ENCODE peak calls at places on chromosomes 5 and 9, in ten cellular contexts. S is EH; F is A549; G is NCI-H526 treated with DMSO at 0.1 percent for 48 hours; T is stimulated activated CD8-positive, alpha-beta memory T cell treated with anti-CD3 and anti-CD28 coated beads, Interleukin-15, amount 100 ng/mL, for 1 hour; R is T-helper 2 cell; P is ELR; U is fibroblast of lung; Y is AG09319; X is K562. O is an unnamed sample.

GRCh38 chr5:36945687-36946086 is 69.1 kb downstream of the NIPBL start:
- DNase-seq in S (no peak), F (no peak), G (no peak), T (no peak), R (no peak), P (no peak), U (no peak), Y (no peak), X (no peak), O (no peak)

GRCh38 chr5:14035859-14036440 is 91.5 kb upstream of the DNAH5 start:
- DNase-seq in S (peak; percentile 100), F (peak; percentile 95), G (no peak), T (no peak), R (no peak), P (peak; percentile 100), U (peak; percentile 95), Y (peak; percentile 88), X (no peak), O (peak; percentile 99)

GRCh38 chr9:131545003-131545785 is at the start of gene PRRT1B:
- DNase-seq in S (no peak), F (peak; percentile 94), G (peak; percentile 27), T (no peak), R (no peak), P (no peak), U (no peak), Y (no peak), X (no peak), O (peak; percentile 13)

GRCh38 chr5:125372694-125373621 is 626.5 kb upstream of the ZNF608 start:
- DNase-seq in S (peak; percentile 43), F (no peak), G (no peak), T (no peak), R (no peak), P (peak; percentile 57), U (peak; percentile 55), Y (no peak), X (no peak), O (peak; percentile 81)

GRCh38 chr9:11144750-11145149 is 531.9 kb upstream of the PTPRD start:
- DNase-seq in S (no peak), F (no peak), G (no peak), T (no peak), R (no peak), P (no peak), U (no peak), Y (no peak), X (no peak), O (no peak)

GRCh38 chr5:32713396-32714381 is 2.6 kb downstream of the NPR3 start:
- DNase-seq in S (peak; percentile 57), F (no peak), G (no peak), T (no peak), R (no peak), P (peak; percentile 56), U (peak; percentile 53), Y (no peak), X (no peak), O (peak; percentile 82)

GRCh38 chr5:17022296-17022695 is 86.2 kb upstream of the MYO10 start:
- DNase-seq in S (peak; percentile 41), F (no peak), G (no peak), T (no peak), R (no peak), P (peak; percentile 43), U (no peak), Y (no peak), X (no peak), O (peak; percentile 17)

GRCh38 chr9:85041737-85042136 is 372.2 kb downstream of the NTRK2 start:
- DNase-seq in S (no peak), F (no peak), G (no peak), T (no peak), R (no peak), P (no peak), U (no peak), Y (no peak), X (no peak), O (no peak)

GRCh38 chr5:180119031-180119885 is 47.7 kb upstream of the RNF130 start:
- DNase-seq in S (no peak), F (no peak), G (no peak), T (no peak), R (no peak), P (no peak), U (no peak), Y (no peak), X (no peak), O (no peak)

GRCh38 chr9:131349522-131349880 is 44.4 kb upstream of the PRRC2B start:
- DNase-seq in S (no peak), F (no peak), G (no peak), T (no peak), R (no peak), P (no peak), U (no peak), Y (no peak), X (no peak), O (no peak)

GRCh38 chr5:2280318-2280717 is 397.6 kb upstream of the IRX4 start:
- DNase-seq in S (no peak), F (no peak), G (no peak), T (no peak), R (no peak), P (no peak), U (no peak), Y (no peak), X (no peak), O (no peak)

GRCh38 chr9:137545123-137545522 is 5.1 kb downstream of the PNPLA7 start:
- DNase-seq in S (no peak), F (no peak), G (no peak), T (no peak), R (no peak), P (no peak), U (peak; percentile 32), Y (no peak), X (no peak), O (peak; percentile 98)

GRCh38 chr9:95552814-95553546 is 36.2 kb upstream of the PTCH1 start:
- DNase-seq in S (no peak), F (no peak), G (no peak), T (no peak), R (no peak), P (no peak), U (no peak), Y (no peak), X (peak; percentile 44), O (no peak)

GRCh38 chr9:127683723-127684122 is 23.1 kb upstream of the CFAP157 start:
- DNase-seq in S (peak; percentile 87), F (no peak), G (no peak), T (no peak), R (no peak), P (peak; percentile 83), U (peak; percentile 34), Y (no peak), X (no peak), O (peak; percentile 85)

GRCh38 chr5:139847790-139848507 is 52.3 kb downstream of the PSD2 start:
- DNase-seq in S (no peak), F (peak; percentile 60), G (no peak), T (peak; percentile 49), R (peak; percentile 62), P (no peak), U (no peak), Y (no peak), X (peak; percentile 73), O (peak; percentile 68)

GRCh38 chr5:60820593-60821487 is 23.2 kb downstream of the ELOVL7 start:
- DNase-seq in S (no peak), F (no peak), G (no peak), T (no peak), R (no peak), P (no peak), U (no peak), Y (no peak), X (peak; percentile 17), O (no peak)

GRCh38 chr9:133135193-133135745 is 14.2 kb upstream of the RALGDS start:
- DNase-seq in S (peak; percentile 87), F (peak; percentile 86), G (no peak), T (no peak), R (peak; percentile 42), P (peak; percentile 96), U (peak; percentile 69), Y (no peak), X (no peak), O (peak; percentile 98)

GRCh38 chr5:123367739-123368138 is 55.5 kb downstream of the CEP120 start:
- DNase-seq in S (peak; percentile 16), F (no peak), G (peak; percentile 1), T (no peak), R (no peak), P (peak; percentile 27), U (peak; percentile 59), Y (no peak), X (no peak), O (peak; percentile 44)

GRCh38 chr5:137440800-137441199 is 58.3 kb downstream of the SPOCK1 start:
- DNase-seq in S (no peak), F (no peak), G (no peak), T (no peak), R (no peak), P (no peak), U (no peak), Y (no peak), X (no peak), O (no peak)

GRCh38 chr5:112445626-112446350 is 26.7 kb upstream of the EPB41L4A start:
- DNase-seq in S (no peak), F (no peak), G (no peak), T (no peak), R (no peak), P (no peak), U (no peak), Y (no peak), X (no peak), O (no peak)

GRCh38 chr5:169933624-169934023 is 46.7 kb downstream of the INSYN2B start:
- DNase-seq in S (peak; percentile 44), F (no peak), G (no peak), T (no peak), R (no peak), P (no peak), U (peak; percentile 41), Y (no peak), X (no peak), O (no peak)

GRCh38 chr9:136225748-136226679 is 19.6 kb downstream of the QSOX2 start:
- DNase-seq in S (peak; percentile 43), F (peak; percentile 72), G (peak; percentile 17), T (peak; percentile 44), R (peak; percentile 55), P (peak; percentile 69), U (peak; percentile 47), Y (no peak), X (peak; percentile 71), O (peak; percentile 61)

GRCh38 chr9:128903871-128904371 is 16.9 kb upstream of the PHYHD1 start:
- DNase-seq in S (peak; percentile 52), F (no peak), G (no peak), T (no peak), R (no peak), P (peak; percentile 39), U (peak; percentile 32), Y (no peak), X (no peak), O (peak; percentile 39)

GRCh38 chr9:38263534-38263933 is 129.0 kb upstream of the ALDH1B1 start:
- DNase-seq in S (peak; percentile 50), F (no peak), G (no peak), T (no peak), R (no peak), P (peak; percentile 50), U (peak; percentile 44), Y (peak; percentile 1), X (no peak), O (peak; percentile 45)

GRCh38 chr5:10275460-10275859 is 25.4 kb downstream of the CCT5 start:
- DNase-seq in S (no peak), F (no peak), G (no peak), T (no peak), R (no peak), P (no peak), U (no peak), Y (no peak), X (no peak), O (no peak)

GRCh38 chr5:112390327-112390726 is 28.8 kb downstream of the EPB41L4A start:
- DNase-seq in S (no peak), F (no peak), G (no peak), T (no peak), R (no peak), P (no peak), U (no peak), Y (no peak), X (no peak), O (no peak)

GRCh38 chr9:1708215-1708614 is 306.9 kb upstream of the SMARCA2 start:
- DNase-seq in S (no peak), F (no peak), G (peak; percentile 30), T (no peak), R (no peak), P (no peak), U (no peak), Y (no peak), X (no peak), O (no peak)

GRCh38 chr5:5141011-5141599 is 975 bp downstream of the ADAMTS16 start:
- DNase-seq in S (no peak), F (no peak), G (no peak), T (no peak), R (no peak), P (no peak), U (no peak), Y (no peak), X (no peak), O (no peak)